ENCODE peak calls at places on chromosome 20, in eight cellular contexts. One of them, this sample, is unnamed.

GRCh38 chr20:17667445-17667844 is 14.6 kb downstream of the RRBP1 start:
- DNase-seq in cardiac muscle cell: no peak
- DNase-seq in lower leg skin: no peak
- DNase-seq in HCT116: no peak
- DNase-seq in Peyer's patch: no peak
- DNase-seq in fibroblast of mammary gland: no peak
- DNase-seq in vagina: no peak
- DNase-seq in ovary: no peak
- DNase-seq in this sample: no peak

GRCh38 chr20:5221078-5221430 is 94.2 kb downstream of the CDS2 start:
- DNase-seq in cardiac muscle cell: no peak
- DNase-seq in lower leg skin: no peak
- DNase-seq in HCT116: no peak
- DNase-seq in Peyer's patch: no peak
- DNase-seq in fibroblast of mammary gland: no peak
- DNase-seq in vagina: no peak
- DNase-seq in ovary: no peak
- DNase-seq in this sample: no peak

GRCh38 chr20:43906505-43907034 is 8.1 kb upstream of the TOX2 start:
- DNase-seq in cardiac muscle cell: no peak
- DNase-seq in lower leg skin: no peak
- DNase-seq in HCT116: no peak
- DNase-seq in Peyer's patch: no peak
- DNase-seq in fibroblast of mammary gland: no peak
- DNase-seq in vagina: no peak
- DNase-seq in ovary: no peak
- DNase-seq in this sample: no peak

GRCh38 chr20:2217857-2218529 is 77.8 kb upstream of the TGM3 start:
- DNase-seq in cardiac muscle cell: no peak
- DNase-seq in lower leg skin: no peak
- DNase-seq in HCT116: no peak
- DNase-seq in Peyer's patch: peak
- DNase-seq in fibroblast of mammary gland: no peak
- DNase-seq in vagina: no peak
- DNase-seq in ovary: no peak
- DNase-seq in this sample: no peak

GRCh38 chr20:11755071-11755881 is 162.4 kb upstream of the BTBD3 start:
- DNase-seq in cardiac muscle cell: no peak
- DNase-seq in lower leg skin: no peak
- DNase-seq in HCT116: no peak
- DNase-seq in Peyer's patch: no peak
- DNase-seq in fibroblast of mammary gland: peak
- DNase-seq in vagina: no peak
- DNase-seq in ovary: no peak
- DNase-seq in this sample: no peak

GRCh38 chr20:25467441-25467840 is 60.0 kb downstream of the GINS1 start:
- DNase-seq in cardiac muscle cell: no peak
- DNase-seq in lower leg skin: no peak
- DNase-seq in HCT116: no peak
- DNase-seq in Peyer's patch: no peak
- DNase-seq in fibroblast of mammary gland: no peak
- DNase-seq in vagina: no peak
- DNase-seq in ovary: no peak
- DNase-seq in this sample: no peak

GRCh38 chr20:17023036-17023435 is 203.8 kb upstream of the PCSK2 start:
- DNase-seq in cardiac muscle cell: no peak
- DNase-seq in lower leg skin: no peak
- DNase-seq in HCT116: no peak
- DNase-seq in Peyer's patch: no peak
- DNase-seq in fibroblast of mammary gland: no peak
- DNase-seq in vagina: no peak
- DNase-seq in ovary: no peak
- DNase-seq in this sample: no peak

GRCh38 chr20:4108495-4109306 is 93.3 kb upstream of the RNF24 start:
- DNase-seq in cardiac muscle cell: peak
- DNase-seq in lower leg skin: no peak
- DNase-seq in HCT116: peak
- DNase-seq in Peyer's patch: no peak
- DNase-seq in fibroblast of mammary gland: peak
- DNase-seq in vagina: no peak
- DNase-seq in ovary: peak
- DNase-seq in this sample: peak

GRCh38 chr20:44089987-44090674 is 96.9 kb downstream of the JPH2 start:
- DNase-seq in cardiac muscle cell: peak
- DNase-seq in lower leg skin: peak
- DNase-seq in HCT116: peak
- DNase-seq in Peyer's patch: no peak
- DNase-seq in fibroblast of mammary gland: peak
- DNase-seq in vagina: no peak
- DNase-seq in ovary: no peak
- DNase-seq in this sample: no peak

GRCh38 chr20:47150403-47151152 is 205.9 kb downstream of the ZMYND8 start:
- DNase-seq in cardiac muscle cell: peak
- DNase-seq in lower leg skin: peak
- DNase-seq in HCT116: peak
- DNase-seq in Peyer's patch: no peak
- DNase-seq in fibroblast of mammary gland: peak
- DNase-seq in vagina: no peak
- DNase-seq in ovary: no peak
- DNase-seq in this sample: no peak

GRCh38 chr20:47785900-47786762 is 850 bp upstream of the SULF2 start:
- DNase-seq in cardiac muscle cell: peak
- DNase-seq in lower leg skin: peak
- DNase-seq in HCT116: peak
- DNase-seq in Peyer's patch: no peak
- DNase-seq in fibroblast of mammary gland: peak
- DNase-seq in vagina: no peak
- DNase-seq in ovary: peak
- DNase-seq in this sample: peak

GRCh38 chr20:14334306-14334930 is 3.0 kb downstream of the FLRT3 start:
- DNase-seq in cardiac muscle cell: peak
- DNase-seq in lower leg skin: no peak
- DNase-seq in HCT116: no peak
- DNase-seq in Peyer's patch: no peak
- DNase-seq in fibroblast of mammary gland: peak
- DNase-seq in vagina: no peak
- DNase-seq in ovary: peak
- DNase-seq in this sample: peak

GRCh38 chr20:47982574-47983360 is 197.5 kb upstream of the SULF2 start:
- DNase-seq in cardiac muscle cell: no peak
- DNase-seq in lower leg skin: no peak
- DNase-seq in HCT116: no peak
- DNase-seq in Peyer's patch: peak
- DNase-seq in fibroblast of mammary gland: no peak
- DNase-seq in vagina: no peak
- DNase-seq in ovary: no peak
- DNase-seq in this sample: no peak

DNA sequence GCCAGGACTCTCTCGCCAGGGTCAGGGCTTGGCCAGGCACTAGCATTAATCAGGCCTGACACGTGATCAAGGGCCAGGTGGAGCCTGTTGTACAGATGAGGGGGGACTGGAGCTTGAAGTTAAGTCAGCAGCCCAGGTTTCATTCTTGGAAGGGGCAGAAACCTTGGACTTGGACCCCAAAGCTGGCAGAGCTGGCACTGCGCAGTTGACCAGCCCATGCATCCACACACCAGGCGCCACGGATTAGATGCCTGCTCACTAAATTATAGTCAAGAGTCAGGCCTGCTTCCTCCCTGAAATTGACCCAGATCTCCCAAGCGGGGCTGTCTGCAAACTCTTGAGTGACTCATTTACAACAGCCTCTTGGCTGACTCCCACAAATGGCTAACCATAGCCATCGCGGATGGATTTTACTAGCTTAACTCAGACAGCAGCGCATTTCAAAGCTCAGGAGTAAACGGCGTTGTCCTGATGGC is 4.1 kb upstream of the TAF4 start:
- DNase-seq in cardiac muscle cell: peak
- DNase-seq in lower leg skin: no peak
- DNase-seq in HCT116: no peak
- DNase-seq in Peyer's patch: no peak
- DNase-seq in fibroblast of mammary gland: peak
- DNase-seq in vagina: no peak
- DNase-seq in ovary: peak
- DNase-seq in this sample: peak
- H3K4me3 ChIP-seq in cardiac muscle cell: no peak
- H3K4me3 ChIP-seq in lower leg skin: no peak
- H3K4me3 ChIP-seq in HCT116: no peak
- H3K4me3 ChIP-seq in Peyer's patch: no peak
- H3K4me3 ChIP-seq in fibroblast of mammary gland: no peak
- H3K4me3 ChIP-seq in vagina: no peak
- H3K4me3 ChIP-seq in ovary: no peak
- H3K4me3 ChIP-seq in this sample: no peak

DNA sequence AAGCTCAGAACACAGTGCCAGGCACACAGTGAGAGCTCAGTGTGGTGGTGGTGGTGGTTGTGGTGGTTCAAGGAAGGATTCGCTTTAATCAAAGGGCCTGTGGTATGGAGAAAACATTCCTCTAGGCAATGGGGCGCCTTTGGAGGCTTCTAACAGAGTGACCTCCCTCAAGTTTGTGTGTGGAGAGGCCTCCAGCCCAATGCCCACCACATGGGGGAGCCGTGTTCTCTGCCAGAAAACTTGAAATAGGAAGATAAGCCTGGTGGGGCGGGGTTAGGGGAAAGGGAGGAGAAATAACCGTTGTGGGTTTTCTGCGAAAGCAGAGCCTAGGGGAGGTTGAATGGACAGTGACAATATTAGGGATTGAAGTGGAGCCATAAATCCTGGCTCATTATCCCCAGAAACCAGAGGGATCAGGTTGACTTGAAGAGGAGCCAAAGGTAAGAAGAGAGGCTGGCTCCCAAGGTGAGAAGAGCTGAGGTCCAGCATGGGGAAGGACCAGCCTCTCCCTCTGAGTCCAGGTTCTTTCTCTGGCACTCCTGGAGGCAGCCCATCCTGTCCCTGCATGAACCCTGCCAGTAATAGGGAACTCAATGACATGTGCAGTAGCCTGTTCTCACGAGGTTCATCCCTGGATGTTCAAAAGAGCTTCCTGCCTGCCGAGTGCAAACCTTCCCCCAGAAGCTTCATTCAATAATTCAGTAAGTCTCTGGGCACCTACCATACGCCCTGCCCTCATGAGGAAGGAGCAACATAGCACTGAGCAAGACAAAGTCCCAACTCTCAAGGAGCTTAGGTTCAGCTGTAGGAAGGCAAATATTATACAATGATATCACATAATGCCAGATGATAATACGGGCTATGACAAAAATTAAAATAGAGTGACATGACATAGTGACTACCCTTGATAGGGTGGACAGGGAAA is 51.4 kb downstream of the TGM2 start:
- DNase-seq in cardiac muscle cell: peak
- DNase-seq in lower leg skin: peak
- DNase-seq in HCT116: peak
- DNase-seq in Peyer's patch: peak
- DNase-seq in fibroblast of mammary gland: no peak
- DNase-seq in vagina: peak
- DNase-seq in ovary: no peak
- DNase-seq in this sample: no peak
- TF ChIP-seq CTCF in cardiac muscle cell: peak
- TF ChIP-seq CTCF in lower leg skin: no peak
- TF ChIP-seq CTCF in HCT116: peak
- TF ChIP-seq CTCF in Peyer's patch: peak
- TF ChIP-seq CTCF in fibroblast of mammary gland: peak
- TF ChIP-seq CTCF in vagina: no peak
- TF ChIP-seq CTCF in ovary: no peak
- TF ChIP-seq CTCF in this sample: no peak

GRCh38 chr20:63699466-63700198 is 3.2 kb downstream of the TNFRSF6B start:
- DNase-seq in cardiac muscle cell: no peak
- DNase-seq in lower leg skin: peak
- DNase-seq in HCT116: no peak
- DNase-seq in Peyer's patch: no peak
- DNase-seq in fibroblast of mammary gland: no peak
- DNase-seq in vagina: no peak
- DNase-seq in ovary: peak
- DNase-seq in this sample: peak

GRCh38 chr20:63697357-63697867 is 960 bp downstream of the TNFRSF6B start:
- DNase-seq in cardiac muscle cell: no peak
- DNase-seq in lower leg skin: peak
- DNase-seq in HCT116: no peak
- DNase-seq in Peyer's patch: no peak
- DNase-seq in fibroblast of mammary gland: no peak
- DNase-seq in vagina: no peak
- DNase-seq in ovary: peak
- DNase-seq in this sample: no peak

GRCh38 chr20:63700199-63701050 is 4.0 kb downstream of the TNFRSF6B start:
- DNase-seq in cardiac muscle cell: no peak
- DNase-seq in lower leg skin: no peak
- DNase-seq in HCT116: no peak
- DNase-seq in Peyer's patch: no peak
- DNase-seq in fibroblast of mammary gland: no peak
- DNase-seq in vagina: no peak
- DNase-seq in ovary: peak
- DNase-seq in this sample: no peak

GRCh38 chr20:63697868-63698545 is 1.6 kb downstream of the TNFRSF6B start:
- DNase-seq in cardiac muscle cell: no peak
- DNase-seq in lower leg skin: peak
- DNase-seq in HCT116: no peak
- DNase-seq in Peyer's patch: no peak
- DNase-seq in fibroblast of mammary gland: no peak
- DNase-seq in vagina: no peak
- DNase-seq in ovary: peak
- DNase-seq in this sample: no peak

DNA sequence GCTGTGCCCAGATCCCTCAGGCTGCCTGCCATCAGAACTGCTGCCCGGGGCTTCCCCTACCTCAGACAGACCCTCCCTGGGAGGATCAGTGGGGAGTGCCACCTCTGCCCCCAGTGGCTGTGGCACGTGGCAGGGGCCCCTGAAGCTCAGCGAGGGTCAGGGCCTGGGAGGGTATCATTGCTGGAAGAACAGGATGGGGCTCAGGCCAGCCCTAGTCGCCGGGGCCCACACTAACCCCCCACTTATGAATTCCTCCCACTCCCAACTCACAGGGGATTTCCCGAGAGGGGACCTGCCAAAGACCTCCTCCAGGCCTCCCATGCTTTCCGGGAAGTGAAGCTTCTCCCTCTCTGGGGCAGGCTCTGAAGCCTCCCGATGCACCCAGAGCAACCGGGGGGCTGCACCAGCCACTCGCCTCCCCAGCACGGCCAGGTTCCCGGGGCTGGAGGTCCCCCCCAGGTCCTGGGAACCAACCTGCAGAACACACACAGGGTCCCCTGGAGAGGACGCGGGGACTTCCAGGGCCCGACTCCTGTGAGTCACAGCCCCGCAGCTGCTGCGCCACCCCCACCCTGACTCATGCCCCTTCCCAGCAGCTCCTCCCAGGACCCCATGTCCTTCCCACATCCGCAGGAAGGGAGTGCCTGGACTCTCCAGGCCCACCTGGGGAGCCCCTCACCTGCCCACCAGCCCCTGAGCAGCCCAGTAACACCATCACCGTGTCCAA is 2.5 kb downstream of the TNFRSF6B start:
- DNase-seq in cardiac muscle cell: peak
- DNase-seq in lower leg skin: peak
- DNase-seq in HCT116: peak
- DNase-seq in Peyer's patch: no peak
- DNase-seq in fibroblast of mammary gland: peak
- DNase-seq in vagina: no peak
- DNase-seq in ovary: peak
- DNase-seq in this sample: peak
- H3K4me3 ChIP-seq in cardiac muscle cell: no peak
- H3K4me3 ChIP-seq in lower leg skin: no peak
- H3K4me3 ChIP-seq in HCT116: peak
- H3K4me3 ChIP-seq in Peyer's patch: no peak
- H3K4me3 ChIP-seq in fibroblast of mammary gland: peak
- H3K4me3 ChIP-seq in vagina: no peak
- H3K4me3 ChIP-seq in ovary: no peak
- H3K4me3 ChIP-seq in this sample: peak

GRCh38 chr20:60968853-60969720 is 283.0 kb upstream of the CDH4 start:
- DNase-seq in cardiac muscle cell: no peak
- DNase-seq in lower leg skin: no peak
- DNase-seq in HCT116: no peak
- DNase-seq in Peyer's patch: no peak
- DNase-seq in fibroblast of mammary gland: no peak
- DNase-seq in vagina: no peak
- DNase-seq in ovary: no peak
- DNase-seq in this sample: no peak
- TF ChIP-seq CTCF in cardiac muscle cell: no peak
- TF ChIP-seq CTCF in lower leg skin: no peak
- TF ChIP-seq CTCF in HCT116: no peak
- TF ChIP-seq CTCF in Peyer's patch: no peak
- TF ChIP-seq CTCF in fibroblast of mammary gland: no peak
- TF ChIP-seq CTCF in vagina: no peak
- TF ChIP-seq CTCF in ovary: no peak
- TF ChIP-seq CTCF in this sample: no peak